ENCODE peak calls at places on chromosomes 2 and 18, in four cellular contexts. S is fibroblast of lung, Y is HepG2, N is OCI-LY7. P is an unnamed sample.

GRCh38 chr2:15158117-15158516 is 403.0 kb downstream of the NBAS start:
- DNase-seq in S (no peak), Y (no peak), N (no peak), P (no peak)

GRCh38 chr18:77133051-77133919 is 702 bp upstream of the MBP start:
- DNase-seq in S (no peak), Y (no peak), N (no peak), P (peak; percentile 49)

GRCh38 chr2:199410130-199410529 is 47.6 kb downstream of the SATB2 start:
- DNase-seq in S (peak; percentile 57), Y (no peak), N (no peak), P (no peak)

GRCh38 chr2:127913808-127914457 is 28.2 kb upstream of the AMMECR1L start:
- DNase-seq in S (no peak), Y (no peak), N (no peak), P (peak; percentile 10)

GRCh38 chr18:74249181-74249968 is 42.4 kb downstream of the CYB5A start:
- DNase-seq in S (peak; percentile 40), Y (peak; percentile 84), N (no peak), P (no peak)

GRCh38 chr2:42193722-42194187 is 24.6 kb downstream of the EML4 start:
- DNase-seq in S (no peak), Y (peak; percentile 47), N (no peak), P (no peak)

GRCh38 chr2:135638825-135639224 is 102.8 kb upstream of the UBXN4 start:
- DNase-seq in S (no peak), Y (no peak), N (no peak), P (no peak)

GRCh38 chr2:38301340-38301968 is 75.6 kb downstream of the ATL2 start:
- DNase-seq in S (no peak), Y (no peak), N (peak; percentile 81), P (no peak)

GRCh38 chr18:9613550-9614400 is 584 bp downstream of the PPP4R1 start:
- DNase-seq in S (peak; percentile 58), Y (peak; percentile 39), N (peak; percentile 68), P (peak; percentile 74)

GRCh38 chr18:54790109-54790508 is 38.2 kb upstream of the RAB27B start:
- DNase-seq in S (no peak), Y (no peak), N (no peak), P (no peak)

GRCh38 chr2:197042613-197043248 is 116.2 kb upstream of the PGAP1 start:
- DNase-seq in S (no peak), Y (no peak), N (no peak), P (no peak)

GRCh38 chr2:65728477-65729180 is 296.2 kb upstream of the SPRED2 start:
- DNase-seq in S (no peak), Y (no peak), N (no peak), P (peak; percentile 20)

GRCh38 chr2:239148495-239149200 is 252.2 kb downstream of the HDAC4 start:
- DNase-seq in S (no peak), Y (no peak), N (no peak), P (no peak)

GRCh38 chr2:163610817-163611556 is 124.8 kb downstream of the FIGN start:
- DNase-seq in S (no peak), Y (peak; percentile 10), N (peak; percentile 7), P (no peak)

GRCh38 chr18:9766076-9766481 is 58.0 kb downstream of the RAB31 start:
- DNase-seq in S (peak; percentile 34), Y (no peak), N (no peak), P (no peak)

GRCh38 chr2:74576830-74577229 is 22.3 kb downstream of the DOK1 start:
- DNase-seq in S (peak; percentile 90), Y (no peak), N (no peak), P (no peak)

DNA sequence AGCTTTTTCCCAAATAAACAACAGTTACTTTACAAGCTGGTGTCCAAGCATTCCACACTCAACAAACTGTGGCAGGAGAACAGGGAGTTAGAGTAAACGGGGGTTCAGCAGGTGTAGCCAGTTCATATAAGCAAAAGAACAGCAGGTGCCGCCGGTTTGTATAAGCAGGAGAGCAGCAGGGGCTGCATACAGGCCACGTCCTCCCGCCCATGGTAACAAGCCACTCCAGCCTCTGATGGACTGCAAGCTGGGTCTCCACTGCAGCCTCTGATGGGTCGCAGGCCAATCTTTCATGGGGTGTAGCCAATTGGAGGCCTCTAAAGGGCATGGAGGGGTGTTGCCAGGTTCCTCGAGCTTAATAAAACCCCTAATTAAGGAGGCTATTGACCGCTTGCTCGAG is 189.3 kb downstream of the ANKRD30B start:
- DNase-seq in S (no peak), Y (no peak), N (no peak), P (no peak)
- H3K9me3 ChIP-seq in S (no peaks in the 10 kb centered on the region), Y (no peaks in the 10 kb centered on the region), N (no peaks in the 10 kb centered on the region), P (no peaks in the 10 kb centered on the region)

DNA sequence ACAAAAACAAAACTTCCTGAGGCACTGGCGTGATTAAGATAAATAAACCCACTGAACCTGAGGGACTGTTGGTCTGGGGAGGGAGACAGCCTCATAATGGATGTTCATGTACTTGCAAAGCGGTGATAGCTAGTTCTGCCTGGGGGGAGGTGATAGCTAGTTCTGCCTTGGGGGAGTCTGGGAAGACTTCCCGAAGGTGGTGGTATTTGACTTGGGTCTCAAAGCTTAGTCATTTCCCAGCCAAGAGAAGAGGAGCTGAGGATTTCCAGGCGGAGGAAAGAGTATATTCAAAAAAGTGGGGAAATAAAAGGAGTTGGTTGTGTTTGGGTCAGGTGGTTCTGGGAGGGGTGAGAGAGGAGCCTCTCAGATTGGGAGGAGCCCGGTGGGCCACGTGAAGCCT is 24.7 kb downstream of the DGKD start:
- DNase-seq in S (no peak), Y (no peak), N (no peak), P (no peak)
- H3K4me1 ChIP-seq in S (no peaks in the 10 kb centered on the region), Y (peaks cover 42% of the 10 kb centered on the region), N (peaks cover 86% of the 10 kb centered on the region), P (peaks cover 37% of the 10 kb centered on the region)

GRCh38 chr18:11154983-11155759 is 5.8 kb upstream of the PIEZO2 start:
- DNase-seq in S (no peak), Y (no peak), N (no peak), P (no peak)
- H3K79me2 ChIP-seq in S (no peaks in the 10 kb centered on the region), Y (no peaks in the 10 kb centered on the region), N (no peaks in the 10 kb centered on the region), P (no peaks in the 10 kb centered on the region)

GRCh38 chr2:235566931-235567495 is 73.2 kb downstream of the AGAP1 start:
- DNase-seq in S (no peak), Y (no peak), N (no peak), P (no peak)
- H3K9me3 ChIP-seq in S (no peaks in the 10 kb centered on the region), Y (peaks cover 11% of the 10 kb centered on the region), N (no peaks in the 10 kb centered on the region), P (no peaks in the 10 kb centered on the region)

GRCh38 chr2:144356402-144356801 is 163.5 kb downstream of the ZEB2 start:
- DNase-seq in S (peak; percentile 63), Y (no peak), N (no peak), P (no peak)
- H3K4me1 ChIP-seq in S (peaks cover 16% of the 10 kb centered on the region), Y (no peaks in the 10 kb centered on the region), N (peaks cover 4% of the 10 kb centered on the region), P (peaks cover 24% of the 10 kb centered on the region)

GRCh38 chr2:17190527-17190926 is 327.7 kb downstream of the RAD51AP2 start:
- DNase-seq in S (no peak), Y (no peak), N (no peak), P (no peak)
- H3K79me2 ChIP-seq in S (no peaks in the 10 kb centered on the region), Y (no peaks in the 10 kb centered on the region), N (no peaks in the 10 kb centered on the region), P (no peaks in the 10 kb centered on the region)

GRCh38 chr2:508121-508520 is 169.1 kb downstream of the TMEM18 start:
- DNase-seq in S (no peak), Y (no peak), N (no peak), P (no peak)
- H3K9me3 ChIP-seq in S (peaks cover 2% of the 10 kb centered on the region), Y (no peaks in the 10 kb centered on the region), N (no peaks in the 10 kb centered on the region), P (no peaks in the 10 kb centered on the region)

GRCh38 chr2:190503088-190503487 is 31.4 kb downstream of the NEMP2 start:
- DNase-seq in S (no peak), Y (no peak), N (no peak), P (no peak)

GRCh38 chr2:190506666-190507065 is 27.9 kb downstream of the NEMP2 start:
- DNase-seq in S (no peak), Y (no peak), N (no peak), P (no peak)

GRCh38 chr2:190505696-190506095 is 28.8 kb downstream of the NEMP2 start:
- DNase-seq in S (no peak), Y (no peak), N (no peak), P (no peak)

GRCh38 chr2:190507135-190507534 is 27.4 kb downstream of the NEMP2 start:
- DNase-seq in S (no peak), Y (no peak), N (no peak), P (no peak)

GRCh38 chr2:190504912-190505311 is 29.6 kb downstream of the NEMP2 start:
- DNase-seq in S (no peak), Y (no peak), N (no peak), P (no peak)
- H3K4me1 ChIP-seq in S (peaks cover 3% of the 10 kb centered on the region), Y (peaks cover 7% of the 10 kb centered on the region), N (peaks cover 13% of the 10 kb centered on the region), P (no peaks in the 10 kb centered on the region)

GRCh38 chr18:25075793-25076192 is 276.2 kb downstream of the ZNF521 start:
- DNase-seq in S (peak; percentile 34), Y (no peak), N (no peak), P (no peak)

GRCh38 chr18:25077933-25078707 is 273.8 kb downstream of the ZNF521 start:
- DNase-seq in S (no peak), Y (no peak), N (no peak), P (no peak)

GRCh38 chr18:25076980-25077780 is 274.8 kb downstream of the ZNF521 start:
- DNase-seq in S (no peak), Y (peak; percentile 91), N (no peak), P (no peak)

GRCh38 chr18:25074925-25075693 is 276.9 kb downstream of the ZNF521 start:
- DNase-seq in S (no peak), Y (no peak), N (no peak), P (no peak)

GRCh38 chr18:25080988-25081387 is 271.0 kb downstream of the ZNF521 start:
- DNase-seq in S (no peak), Y (no peak), N (no peak), P (no peak)
- H3K79me2 ChIP-seq in S (no peaks in the 10 kb centered on the region), Y (no peaks in the 10 kb centered on the region), N (no peaks in the 10 kb centered on the region), P (no peaks in the 10 kb centered on the region)